ENCODE peak calls at places on chromosomes 11 and 22, in ten cellular contexts. One of them, this sample, is unnamed.

GRCh38 chr22:45584621-45585436 is 82.1 kb downstream of the FBLN1 start:
- DNase-seq in RPMI8226: no peak
- DNase-seq in immature natural killer cell: no peak
- DNase-seq in pulmonary artery endothelial cell: no peak
- DNase-seq in activated T-helper 1 cell treated with anti-CD3 and anti-CD28 coated beads, Interleukin-12 subunit alpha, Interleukin-12 subunit beta, Interleukin-2, Interleukin-4 antibody, amounts not matched to agents 30 ng/mL and 10 ng/mL and 1 ng/mL, durations not matched to agents 14 hours and 24 hours and 36 hours: no peak
- DNase-seq in SK-N-SH: no peak
- DNase-seq in LoVo: no peak
- DNase-seq in caudate nucleus: no peak
- DNase-seq in germinal center: no peak
- DNase-seq in GF-D8: no peak
- DNase-seq in this sample: no peak

GRCh38 chr11:1333091-1333772 is 23.8 kb upstream of the TOLLIP start:
- DNase-seq in RPMI8226: no peak
- DNase-seq in immature natural killer cell: no peak
- DNase-seq in pulmonary artery endothelial cell: no peak
- DNase-seq in activated T-helper 1 cell treated with anti-CD3 and anti-CD28 coated beads, Interleukin-12 subunit alpha, Interleukin-12 subunit beta, Interleukin-2, Interleukin-4 antibody, amounts not matched to agents 30 ng/mL and 10 ng/mL and 1 ng/mL, durations not matched to agents 14 hours and 24 hours and 36 hours: no peak
- DNase-seq in SK-N-SH: no peak
- DNase-seq in LoVo: no peak
- DNase-seq in caudate nucleus: no peak
- DNase-seq in germinal center: no peak
- DNase-seq in GF-D8: no peak
- DNase-seq in this sample: no peak

GRCh38 chr11:79244805-79245197 is 196.0 kb downstream of the TENM4 start:
- DNase-seq in RPMI8226: no peak
- DNase-seq in immature natural killer cell: no peak
- DNase-seq in pulmonary artery endothelial cell: no peak
- DNase-seq in activated T-helper 1 cell treated with anti-CD3 and anti-CD28 coated beads, Interleukin-12 subunit alpha, Interleukin-12 subunit beta, Interleukin-2, Interleukin-4 antibody, amounts not matched to agents 30 ng/mL and 10 ng/mL and 1 ng/mL, durations not matched to agents 14 hours and 24 hours and 36 hours: no peak
- DNase-seq in SK-N-SH: no peak
- DNase-seq in LoVo: no peak
- DNase-seq in caudate nucleus: no peak
- DNase-seq in germinal center: no peak
- DNase-seq in GF-D8: no peak
- DNase-seq in this sample: no peak

GRCh38 chr11:92342034-92342433 is 117.4 kb downstream of the FAT3 start:
- DNase-seq in RPMI8226: no peak
- DNase-seq in immature natural killer cell: no peak
- DNase-seq in pulmonary artery endothelial cell: no peak
- DNase-seq in activated T-helper 1 cell treated with anti-CD3 and anti-CD28 coated beads, Interleukin-12 subunit alpha, Interleukin-12 subunit beta, Interleukin-2, Interleukin-4 antibody, amounts not matched to agents 30 ng/mL and 10 ng/mL and 1 ng/mL, durations not matched to agents 14 hours and 24 hours and 36 hours: no peak
- DNase-seq in SK-N-SH: no peak
- DNase-seq in LoVo: no peak
- DNase-seq in caudate nucleus: no peak
- DNase-seq in germinal center: no peak
- DNase-seq in GF-D8: no peak
- DNase-seq in this sample: no peak

GRCh38 chr22:17807571-17808410 is 33.5 kb upstream of the BID start:
- DNase-seq in RPMI8226: no peak
- DNase-seq in immature natural killer cell: no peak
- DNase-seq in pulmonary artery endothelial cell: no peak
- DNase-seq in activated T-helper 1 cell treated with anti-CD3 and anti-CD28 coated beads, Interleukin-12 subunit alpha, Interleukin-12 subunit beta, Interleukin-2, Interleukin-4 antibody, amounts not matched to agents 30 ng/mL and 10 ng/mL and 1 ng/mL, durations not matched to agents 14 hours and 24 hours and 36 hours: no peak
- DNase-seq in SK-N-SH: no peak
- DNase-seq in LoVo: no peak
- DNase-seq in caudate nucleus: no peak
- DNase-seq in germinal center: no peak
- DNase-seq in GF-D8: no peak
- DNase-seq in this sample: no peak

GRCh38 chr22:28594784-28595324 is 84.8 kb downstream of the TTC28 start:
- DNase-seq in RPMI8226: peak; percentile 51
- DNase-seq in immature natural killer cell: peak; percentile 19
- DNase-seq in pulmonary artery endothelial cell: peak; percentile 29
- DNase-seq in activated T-helper 1 cell treated with anti-CD3 and anti-CD28 coated beads, Interleukin-12 subunit alpha, Interleukin-12 subunit beta, Interleukin-2, Interleukin-4 antibody, amounts not matched to agents 30 ng/mL and 10 ng/mL and 1 ng/mL, durations not matched to agents 14 hours and 24 hours and 36 hours: no peak
- DNase-seq in SK-N-SH: peak; percentile 60
- DNase-seq in LoVo: peak; percentile 53
- DNase-seq in caudate nucleus: no peak
- DNase-seq in germinal center: peak; percentile 5
- DNase-seq in GF-D8: peak; percentile 6
- DNase-seq in this sample: no peak

GRCh38 chr22:22460635-22461034 is 47.9 kb downstream of the ZNF280B start:
- DNase-seq in RPMI8226: no peak
- DNase-seq in immature natural killer cell: no peak
- DNase-seq in pulmonary artery endothelial cell: no peak
- DNase-seq in activated T-helper 1 cell treated with anti-CD3 and anti-CD28 coated beads, Interleukin-12 subunit alpha, Interleukin-12 subunit beta, Interleukin-2, Interleukin-4 antibody, amounts not matched to agents 30 ng/mL and 10 ng/mL and 1 ng/mL, durations not matched to agents 14 hours and 24 hours and 36 hours: no peak
- DNase-seq in SK-N-SH: peak; percentile 10
- DNase-seq in LoVo: no peak
- DNase-seq in caudate nucleus: no peak
- DNase-seq in germinal center: peak; percentile 24
- DNase-seq in GF-D8: no peak
- DNase-seq in this sample: no peak

GRCh38 chr11:123426766-123427165 is 3.3 kb upstream of the GRAMD1B start:
- DNase-seq in RPMI8226: no peak
- DNase-seq in immature natural killer cell: no peak
- DNase-seq in pulmonary artery endothelial cell: no peak
- DNase-seq in activated T-helper 1 cell treated with anti-CD3 and anti-CD28 coated beads, Interleukin-12 subunit alpha, Interleukin-12 subunit beta, Interleukin-2, Interleukin-4 antibody, amounts not matched to agents 30 ng/mL and 10 ng/mL and 1 ng/mL, durations not matched to agents 14 hours and 24 hours and 36 hours: no peak
- DNase-seq in SK-N-SH: no peak
- DNase-seq in LoVo: no peak
- DNase-seq in caudate nucleus: no peak
- DNase-seq in germinal center: no peak
- DNase-seq in GF-D8: no peak
- DNase-seq in this sample: no peak

GRCh38 chr11:96464695-96465307 is 75.0 kb downstream of the JRKL start:
- DNase-seq in RPMI8226: peak; percentile 72
- DNase-seq in immature natural killer cell: peak; percentile 28
- DNase-seq in pulmonary artery endothelial cell: peak; percentile 15
- DNase-seq in activated T-helper 1 cell treated with anti-CD3 and anti-CD28 coated beads, Interleukin-12 subunit alpha, Interleukin-12 subunit beta, Interleukin-2, Interleukin-4 antibody, amounts not matched to agents 30 ng/mL and 10 ng/mL and 1 ng/mL, durations not matched to agents 14 hours and 24 hours and 36 hours: no peak
- DNase-seq in SK-N-SH: peak; percentile 61
- DNase-seq in LoVo: peak; percentile 85
- DNase-seq in caudate nucleus: no peak
- DNase-seq in germinal center: peak; percentile 59
- DNase-seq in GF-D8: peak; percentile 47
- DNase-seq in this sample: peak; percentile 36

GRCh38 chr22:23752750-23753149 is 1.5 kb downstream of the VPREB3 start:
- DNase-seq in RPMI8226: no peak
- DNase-seq in immature natural killer cell: no peak
- DNase-seq in pulmonary artery endothelial cell: no peak
- DNase-seq in activated T-helper 1 cell treated with anti-CD3 and anti-CD28 coated beads, Interleukin-12 subunit alpha, Interleukin-12 subunit beta, Interleukin-2, Interleukin-4 antibody, amounts not matched to agents 30 ng/mL and 10 ng/mL and 1 ng/mL, durations not matched to agents 14 hours and 24 hours and 36 hours: no peak
- DNase-seq in SK-N-SH: no peak
- DNase-seq in LoVo: no peak
- DNase-seq in caudate nucleus: no peak
- DNase-seq in germinal center: peak; percentile 78
- DNase-seq in GF-D8: no peak
- DNase-seq in this sample: no peak

GRCh38 chr11:75352417-75353206 is 1.2 kb upstream of the ARRB1 start:
- DNase-seq in RPMI8226: peak; percentile 15
- DNase-seq in immature natural killer cell: no peak
- DNase-seq in pulmonary artery endothelial cell: no peak
- DNase-seq in activated T-helper 1 cell treated with anti-CD3 and anti-CD28 coated beads, Interleukin-12 subunit alpha, Interleukin-12 subunit beta, Interleukin-2, Interleukin-4 antibody, amounts not matched to agents 30 ng/mL and 10 ng/mL and 1 ng/mL, durations not matched to agents 14 hours and 24 hours and 36 hours: peak; percentile 29
- DNase-seq in SK-N-SH: no peak
- DNase-seq in LoVo: no peak
- DNase-seq in caudate nucleus: no peak
- DNase-seq in germinal center: no peak
- DNase-seq in GF-D8: no peak
- DNase-seq in this sample: no peak

GRCh38 chr11:2662024-2662312 is 37.8 kb downstream of the KCNQ1OT1 start:
- DNase-seq in RPMI8226: no peak
- DNase-seq in immature natural killer cell: no peak
- DNase-seq in pulmonary artery endothelial cell: no peak
- DNase-seq in activated T-helper 1 cell treated with anti-CD3 and anti-CD28 coated beads, Interleukin-12 subunit alpha, Interleukin-12 subunit beta, Interleukin-2, Interleukin-4 antibody, amounts not matched to agents 30 ng/mL and 10 ng/mL and 1 ng/mL, durations not matched to agents 14 hours and 24 hours and 36 hours: no peak
- DNase-seq in SK-N-SH: no peak
- DNase-seq in LoVo: no peak
- DNase-seq in caudate nucleus: no peak
- DNase-seq in germinal center: no peak
- DNase-seq in GF-D8: no peak
- DNase-seq in this sample: no peak

GRCh38 chr11:65182258-65183170 is 786 bp downstream of the CAPN1 start:
- DNase-seq in RPMI8226: no peak
- DNase-seq in immature natural killer cell: no peak
- DNase-seq in pulmonary artery endothelial cell: no peak
- DNase-seq in activated T-helper 1 cell treated with anti-CD3 and anti-CD28 coated beads, Interleukin-12 subunit alpha, Interleukin-12 subunit beta, Interleukin-2, Interleukin-4 antibody, amounts not matched to agents 30 ng/mL and 10 ng/mL and 1 ng/mL, durations not matched to agents 14 hours and 24 hours and 36 hours: no peak
- DNase-seq in SK-N-SH: no peak
- DNase-seq in LoVo: peak; percentile 32
- DNase-seq in caudate nucleus: no peak
- DNase-seq in germinal center: no peak
- DNase-seq in GF-D8: no peak
- DNase-seq in this sample: no peak

GRCh38 chr11:12528487-12528886 is 145.7 kb upstream of the TEAD1 start:
- DNase-seq in RPMI8226: no peak
- DNase-seq in immature natural killer cell: no peak
- DNase-seq in pulmonary artery endothelial cell: no peak
- DNase-seq in activated T-helper 1 cell treated with anti-CD3 and anti-CD28 coated beads, Interleukin-12 subunit alpha, Interleukin-12 subunit beta, Interleukin-2, Interleukin-4 antibody, amounts not matched to agents 30 ng/mL and 10 ng/mL and 1 ng/mL, durations not matched to agents 14 hours and 24 hours and 36 hours: no peak
- DNase-seq in SK-N-SH: no peak
- DNase-seq in LoVo: no peak
- DNase-seq in caudate nucleus: no peak
- DNase-seq in germinal center: no peak
- DNase-seq in GF-D8: no peak
- DNase-seq in this sample: no peak

GRCh38 chr22:19970479-19971275 is 29.1 kb upstream of the TXNRD2 start:
- DNase-seq in RPMI8226: peak; percentile 28
- DNase-seq in immature natural killer cell: peak; percentile 78
- DNase-seq in pulmonary artery endothelial cell: no peak
- DNase-seq in activated T-helper 1 cell treated with anti-CD3 and anti-CD28 coated beads, Interleukin-12 subunit alpha, Interleukin-12 subunit beta, Interleukin-2, Interleukin-4 antibody, amounts not matched to agents 30 ng/mL and 10 ng/mL and 1 ng/mL, durations not matched to agents 14 hours and 24 hours and 36 hours: peak; percentile 69
- DNase-seq in SK-N-SH: peak; percentile 91
- DNase-seq in LoVo: peak; percentile 33
- DNase-seq in caudate nucleus: no peak
- DNase-seq in germinal center: peak; percentile 83
- DNase-seq in GF-D8: no peak
- DNase-seq in this sample: peak; percentile 95

GRCh38 chr11:47204633-47204989 is 10.2 kb upstream of the DDB2 start:
- DNase-seq in RPMI8226: no peak
- DNase-seq in immature natural killer cell: no peak
- DNase-seq in pulmonary artery endothelial cell: no peak
- DNase-seq in activated T-helper 1 cell treated with anti-CD3 and anti-CD28 coated beads, Interleukin-12 subunit alpha, Interleukin-12 subunit beta, Interleukin-2, Interleukin-4 antibody, amounts not matched to agents 30 ng/mL and 10 ng/mL and 1 ng/mL, durations not matched to agents 14 hours and 24 hours and 36 hours: no peak
- DNase-seq in SK-N-SH: no peak
- DNase-seq in LoVo: no peak
- DNase-seq in caudate nucleus: no peak
- DNase-seq in germinal center: no peak
- DNase-seq in GF-D8: no peak
- DNase-seq in this sample: no peak

GRCh38 chr11:35321532-35322320 is 97.6 kb downstream of the SLC1A2 start:
- DNase-seq in RPMI8226: no peak
- DNase-seq in immature natural killer cell: no peak
- DNase-seq in pulmonary artery endothelial cell: no peak
- DNase-seq in activated T-helper 1 cell treated with anti-CD3 and anti-CD28 coated beads, Interleukin-12 subunit alpha, Interleukin-12 subunit beta, Interleukin-2, Interleukin-4 antibody, amounts not matched to agents 30 ng/mL and 10 ng/mL and 1 ng/mL, durations not matched to agents 14 hours and 24 hours and 36 hours: no peak
- DNase-seq in SK-N-SH: no peak
- DNase-seq in LoVo: no peak
- DNase-seq in caudate nucleus: no peak
- DNase-seq in germinal center: no peak
- DNase-seq in GF-D8: no peak
- DNase-seq in this sample: no peak

GRCh38 chr22:17201285-17201945 is 17.8 kb downstream of the ADA2 start:
- DNase-seq in RPMI8226: no peak
- DNase-seq in immature natural killer cell: no peak
- DNase-seq in pulmonary artery endothelial cell: no peak
- DNase-seq in activated T-helper 1 cell treated with anti-CD3 and anti-CD28 coated beads, Interleukin-12 subunit alpha, Interleukin-12 subunit beta, Interleukin-2, Interleukin-4 antibody, amounts not matched to agents 30 ng/mL and 10 ng/mL and 1 ng/mL, durations not matched to agents 14 hours and 24 hours and 36 hours: no peak
- DNase-seq in SK-N-SH: no peak
- DNase-seq in LoVo: no peak
- DNase-seq in caudate nucleus: no peak
- DNase-seq in germinal center: no peak
- DNase-seq in GF-D8: no peak
- DNase-seq in this sample: no peak

GRCh38 chr22:42399315-42400271 is 32.6 kb downstream of the NFAM1 start:
- DNase-seq in RPMI8226: peak; percentile 98
- DNase-seq in immature natural killer cell: no peak
- DNase-seq in pulmonary artery endothelial cell: no peak
- DNase-seq in activated T-helper 1 cell treated with anti-CD3 and anti-CD28 coated beads, Interleukin-12 subunit alpha, Interleukin-12 subunit beta, Interleukin-2, Interleukin-4 antibody, amounts not matched to agents 30 ng/mL and 10 ng/mL and 1 ng/mL, durations not matched to agents 14 hours and 24 hours and 36 hours: no peak
- DNase-seq in SK-N-SH: peak; percentile 81
- DNase-seq in LoVo: peak; percentile 34
- DNase-seq in caudate nucleus: no peak
- DNase-seq in germinal center: no peak
- DNase-seq in GF-D8: peak; percentile 6
- DNase-seq in this sample: no peak

GRCh38 chr22:23762866-23763578 is at the start of gene C22orf15:
- DNase-seq in RPMI8226: no peak
- DNase-seq in immature natural killer cell: no peak
- DNase-seq in pulmonary artery endothelial cell: no peak
- DNase-seq in activated T-helper 1 cell treated with anti-CD3 and anti-CD28 coated beads, Interleukin-12 subunit alpha, Interleukin-12 subunit beta, Interleukin-2, Interleukin-4 antibody, amounts not matched to agents 30 ng/mL and 10 ng/mL and 1 ng/mL, durations not matched to agents 14 hours and 24 hours and 36 hours: no peak
- DNase-seq in SK-N-SH: peak; percentile 19
- DNase-seq in LoVo: no peak
- DNase-seq in caudate nucleus: no peak
- DNase-seq in germinal center: no peak
- DNase-seq in GF-D8: no peak
- DNase-seq in this sample: no peak

GRCh38 chr11:93519179-93519578 is 24.0 kb downstream of the SMCO4 start:
- DNase-seq in RPMI8226: no peak
- DNase-seq in immature natural killer cell: no peak
- DNase-seq in pulmonary artery endothelial cell: no peak
- DNase-seq in activated T-helper 1 cell treated with anti-CD3 and anti-CD28 coated beads, Interleukin-12 subunit alpha, Interleukin-12 subunit beta, Interleukin-2, Interleukin-4 antibody, amounts not matched to agents 30 ng/mL and 10 ng/mL and 1 ng/mL, durations not matched to agents 14 hours and 24 hours and 36 hours: no peak
- DNase-seq in SK-N-SH: no peak
- DNase-seq in LoVo: no peak
- DNase-seq in caudate nucleus: no peak
- DNase-seq in germinal center: no peak
- DNase-seq in GF-D8: no peak
- DNase-seq in this sample: no peak

GRCh38 chr11:129723964-129724291 is 91.7 kb upstream of the TMEM45B start:
- DNase-seq in RPMI8226: no peak
- DNase-seq in immature natural killer cell: no peak
- DNase-seq in pulmonary artery endothelial cell: no peak
- DNase-seq in activated T-helper 1 cell treated with anti-CD3 and anti-CD28 coated beads, Interleukin-12 subunit alpha, Interleukin-12 subunit beta, Interleukin-2, Interleukin-4 antibody, amounts not matched to agents 30 ng/mL and 10 ng/mL and 1 ng/mL, durations not matched to agents 14 hours and 24 hours and 36 hours: no peak
- DNase-seq in SK-N-SH: no peak
- DNase-seq in LoVo: no peak
- DNase-seq in caudate nucleus: no peak
- DNase-seq in germinal center: no peak
- DNase-seq in GF-D8: no peak
- DNase-seq in this sample: no peak

GRCh38 chr11:122023614-122024250 is 92.3 kb downstream of the BLID start:
- DNase-seq in RPMI8226: no peak
- DNase-seq in immature natural killer cell: no peak
- DNase-seq in pulmonary artery endothelial cell: no peak
- DNase-seq in activated T-helper 1 cell treated with anti-CD3 and anti-CD28 coated beads, Interleukin-12 subunit alpha, Interleukin-12 subunit beta, Interleukin-2, Interleukin-4 antibody, amounts not matched to agents 30 ng/mL and 10 ng/mL and 1 ng/mL, durations not matched to agents 14 hours and 24 hours and 36 hours: no peak
- DNase-seq in SK-N-SH: no peak
- DNase-seq in LoVo: no peak
- DNase-seq in caudate nucleus: no peak
- DNase-seq in germinal center: no peak
- DNase-seq in GF-D8: no peak
- DNase-seq in this sample: no peak

GRCh38 chr11:36006556-36006955 is 62.7 kb downstream of the LDLRAD3 start:
- DNase-seq in RPMI8226: no peak
- DNase-seq in immature natural killer cell: no peak
- DNase-seq in pulmonary artery endothelial cell: no peak
- DNase-seq in activated T-helper 1 cell treated with anti-CD3 and anti-CD28 coated beads, Interleukin-12 subunit alpha, Interleukin-12 subunit beta, Interleukin-2, Interleukin-4 antibody, amounts not matched to agents 30 ng/mL and 10 ng/mL and 1 ng/mL, durations not matched to agents 14 hours and 24 hours and 36 hours: no peak
- DNase-seq in SK-N-SH: no peak
- DNase-seq in LoVo: no peak
- DNase-seq in caudate nucleus: no peak
- DNase-seq in germinal center: no peak
- DNase-seq in GF-D8: no peak
- DNase-seq in this sample: no peak

GRCh38 chr11:65899356-65900124 is 648 bp downstream of the FOSL1 start:
- DNase-seq in RPMI8226: no peak
- DNase-seq in immature natural killer cell: peak; percentile 47
- DNase-seq in pulmonary artery endothelial cell: no peak
- DNase-seq in activated T-helper 1 cell treated with anti-CD3 and anti-CD28 coated beads, Interleukin-12 subunit alpha, Interleukin-12 subunit beta, Interleukin-2, Interleukin-4 antibody, amounts not matched to agents 30 ng/mL and 10 ng/mL and 1 ng/mL, durations not matched to agents 14 hours and 24 hours and 36 hours: peak; percentile 57
- DNase-seq in SK-N-SH: peak; percentile 71
- DNase-seq in LoVo: peak; percentile 79
- DNase-seq in caudate nucleus: no peak
- DNase-seq in germinal center: no peak
- DNase-seq in GF-D8: peak; percentile 26
- DNase-seq in this sample: no peak

GRCh38 chr11:74950374-74950969 is 1.4 kb downstream of the SPCS2 start:
- DNase-seq in RPMI8226: no peak
- DNase-seq in immature natural killer cell: no peak
- DNase-seq in pulmonary artery endothelial cell: no peak
- DNase-seq in activated T-helper 1 cell treated with anti-CD3 and anti-CD28 coated beads, Interleukin-12 subunit alpha, Interleukin-12 subunit beta, Interleukin-2, Interleukin-4 antibody, amounts not matched to agents 30 ng/mL and 10 ng/mL and 1 ng/mL, durations not matched to agents 14 hours and 24 hours and 36 hours: no peak
- DNase-seq in SK-N-SH: no peak
- DNase-seq in LoVo: no peak
- DNase-seq in caudate nucleus: no peak
- DNase-seq in germinal center: peak; percentile 14
- DNase-seq in GF-D8: no peak
- DNase-seq in this sample: no peak

GRCh38 chr22:46107089-46107664 is 43.1 kb upstream of the PPARA start:
- DNase-seq in RPMI8226: no peak
- DNase-seq in immature natural killer cell: no peak
- DNase-seq in pulmonary artery endothelial cell: no peak
- DNase-seq in activated T-helper 1 cell treated with anti-CD3 and anti-CD28 coated beads, Interleukin-12 subunit alpha, Interleukin-12 subunit beta, Interleukin-2, Interleukin-4 antibody, amounts not matched to agents 30 ng/mL and 10 ng/mL and 1 ng/mL, durations not matched to agents 14 hours and 24 hours and 36 hours: no peak
- DNase-seq in SK-N-SH: peak; percentile 79
- DNase-seq in LoVo: no peak
- DNase-seq in caudate nucleus: peak; percentile 80
- DNase-seq in germinal center: no peak
- DNase-seq in GF-D8: no peak
- DNase-seq in this sample: no peak

GRCh38 chr22:50435701-50436115 is 39.1 kb downstream of the SBF1 start:
- DNase-seq in RPMI8226: no peak
- DNase-seq in immature natural killer cell: no peak
- DNase-seq in pulmonary artery endothelial cell: no peak
- DNase-seq in activated T-helper 1 cell treated with anti-CD3 and anti-CD28 coated beads, Interleukin-12 subunit alpha, Interleukin-12 subunit beta, Interleukin-2, Interleukin-4 antibody, amounts not matched to agents 30 ng/mL and 10 ng/mL and 1 ng/mL, durations not matched to agents 14 hours and 24 hours and 36 hours: no peak
- DNase-seq in SK-N-SH: no peak
- DNase-seq in LoVo: no peak
- DNase-seq in caudate nucleus: no peak
- DNase-seq in germinal center: no peak
- DNase-seq in GF-D8: no peak
- DNase-seq in this sample: no peak